ENCODE peak calls at places on chromosomes 16 and 17, in nine cellular contexts. V is ascending aorta, B is upper lobe of right lung, K is lower lobe of right lung, C is foreskin fibroblast, X is GM23338, Q is heart right ventricle, T is astrocyte of the cerebellum, U is esophagus squamous epithelium. A is an unnamed sample.

GRCh38 chr16:84924339-84925091 is 86.8 kb downstream of the ZDHHC7 start:
- DNase-seq in T (no peak), V (no peak), X (peak; percentile 38), C (no peak), K (no peak), Q (peak; percentile 74), U (no peak), B (no peak), A (no peak)

GRCh38 chr17:66420961-66421371 is 118.6 kb downstream of the PRKCA start:
- DNase-seq in C (peak; percentile 30), U (no peak), X (no peak), Q (no peak), V (no peak), K (no peak), T (no peak), B (no peak), A (peak; percentile 42)

GRCh38 chr17:38861399-38861843 is 7.9 kb upstream of the RPL23 start:
- DNase-seq in B (no peak), K (no peak), T (no peak), Q (no peak), U (no peak), V (no peak), C (no peak), X (peak; percentile 67), A (no peak)

GRCh38 chr16:87051526-87052320 is 265.5 kb downstream of the C16orf95 start:
- DNase-seq in C (no peak), T (no peak), V (no peak), U (no peak), X (no peak), K (no peak), Q (no peak), B (no peak), A (no peak)

GRCh38 chr17:35051579-35052239 is 11.8 kb downstream of the RFFL start:
- DNase-seq in C (no peak), V (no peak), B (no peak), Q (no peak), K (no peak), X (no peak), U (no peak), T (peak; percentile 75), A (peak; percentile 34)

GRCh38 chr17:82081966-82082365 is 16.1 kb downstream of the FASN start:
- DNase-seq in Q (no peak), T (no peak), B (no peak), C (no peak), X (no peak), V (no peak), K (no peak), U (no peak), A (no peak)

GRCh38 chr17:17355426-17355825 is 52.3 kb downstream of the NT5M start:
- DNase-seq in T (no peak), Q (no peak), B (peak; percentile 46), U (no peak), V (no peak), K (no peak), X (no peak), C (no peak), A (peak; percentile 26)

GRCh38 chr17:42275527-42276358 is 448 bp downstream of the STAT5B start:
- DNase-seq in B (no peak), T (no peak), Q (no peak), V (no peak), U (no peak), X (peak; percentile 58), K (no peak), C (no peak), A (peak; percentile 50)

GRCh38 chr17:4199818-4200402 is 56.9 kb downstream of the CYB5D2 start:
- DNase-seq in K (no peak), C (no peak), X (peak; percentile 84), V (no peak), B (no peak), Q (no peak), U (no peak), T (peak; percentile 36), A (peak; percentile 80)

GRCh38 chr16:30121741-30122620 is 1.0 kb downstream of the MAPK3 start:
- DNase-seq in K (peak; percentile 64), U (no peak), Q (peak; percentile 87), X (no peak), V (peak; percentile 32), T (no peak), C (no peak), B (peak; percentile 67), A (no peak)

GRCh38 chr17:10262451-10262850 is 64.0 kb upstream of the GAS7 start:
- DNase-seq in K (no peak), X (no peak), U (no peak), B (no peak), V (no peak), Q (no peak), C (no peak), T (no peak), A (no peak)

GRCh38 chr17:74274060-74274702 is at the start of gene DNAI2:
- DNase-seq in U (no peak), C (no peak), X (peak; percentile 79), B (no peak), Q (peak; percentile 38), K (peak; percentile 58), V (no peak), T (no peak), A (peak; percentile 50)

GRCh38 chr17:20210180-20210579 is 201.0 kb downstream of the SPECC1 start:
- DNase-seq in U (no peak), V (no peak), X (no peak), C (no peak), Q (no peak), B (no peak), K (no peak), T (no peak), A (no peak)

GRCh38 chr17:68706351-68706750 is 105.2 kb upstream of the FAM20A start:
- DNase-seq in Q (no peak), U (no peak), T (no peak), K (no peak), X (no peak), V (no peak), B (no peak), C (no peak), A (no peak)

DNA sequence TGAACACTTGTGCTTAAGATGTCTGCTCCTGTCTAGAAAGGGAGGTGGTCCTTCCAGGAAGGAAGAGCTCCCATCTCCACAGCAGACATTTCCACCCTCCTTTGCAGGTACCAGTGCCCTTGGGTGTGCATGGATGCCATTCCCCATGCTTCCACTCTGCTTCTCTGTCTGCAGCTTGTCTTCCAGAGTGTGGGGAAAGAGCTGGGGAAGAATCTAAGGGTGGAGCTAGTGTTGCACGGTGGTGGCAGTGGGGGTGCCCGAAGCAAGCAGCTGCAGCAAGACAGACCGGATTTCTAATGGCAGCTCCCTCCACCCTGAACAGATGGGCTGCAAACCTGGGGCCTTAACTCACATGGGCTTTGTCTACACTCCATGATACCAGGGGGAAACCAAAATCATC is 22.6 kb upstream of the HOXB13 start:
- DNase-seq in U (no peak), K (no peak), V (no peak), X (no peak), T (no peak), Q (no peak), C (no peak), B (no peak), A (no peak)
- TF ChIP-seq CTCF in U (no peak), K (no peak), V (no peak), X (no peak), T (no peak), Q (no peak), C (no peak), B (no peak), A (no peak)

GRCh38 chr16:20399185-20399584 is 5.4 kb downstream of the PDILT start:
- DNase-seq in C (no peak), B (no peak), K (no peak), T (no peak), U (no peak), Q (no peak), V (no peak), X (no peak), A (no peak)

GRCh38 chr16:20401066-20401465 is 3.5 kb downstream of the PDILT start:
- DNase-seq in B (no peak), Q (no peak), X (no peak), K (no peak), U (no peak), V (no peak), C (no peak), T (no peak), A (no peak)

GRCh38 chr16:20402651-20403050 is 1.9 kb downstream of the PDILT start:
- DNase-seq in Q (no peak), U (no peak), B (no peak), C (no peak), K (no peak), X (no peak), V (no peak), T (no peak), A (no peak)

GRCh38 chr16:20398603-20399002 is 5.9 kb downstream of the PDILT start:
- DNase-seq in V (no peak), X (no peak), C (no peak), T (no peak), U (no peak), K (no peak), Q (no peak), B (no peak), A (no peak)

GRCh38 chr16:20401475-20402016 is 3.0 kb downstream of the PDILT start:
- DNase-seq in K (no peak), U (no peak), V (no peak), B (no peak), T (no peak), Q (no peak), X (peak; percentile 6), C (no peak), A (no peak)
- TF ChIP-seq CTCF in K (no peak), U (no peak), V (no peak), B (no peak), T (no peak), Q (no peak), X (no peak), C (no peak), A (no peak)

GRCh38 chr16:28879841-28880588 is 1.7 kb downstream of the ATP2A1 start:
- DNase-seq in U (peak; percentile 21), T (peak; percentile 35), C (peak; percentile 84), Q (peak; percentile 89), B (peak; percentile 93), V (peak; percentile 52), X (peak; percentile 93), K (peak; percentile 88), A (peak; percentile 99)
- TF ChIP-seq CTCF in U (no peak), T (no peak), C (no peak), Q (no peak), B (no peak), V (no peak), X (no peak), K (no peak), A (no peak)

DNA sequence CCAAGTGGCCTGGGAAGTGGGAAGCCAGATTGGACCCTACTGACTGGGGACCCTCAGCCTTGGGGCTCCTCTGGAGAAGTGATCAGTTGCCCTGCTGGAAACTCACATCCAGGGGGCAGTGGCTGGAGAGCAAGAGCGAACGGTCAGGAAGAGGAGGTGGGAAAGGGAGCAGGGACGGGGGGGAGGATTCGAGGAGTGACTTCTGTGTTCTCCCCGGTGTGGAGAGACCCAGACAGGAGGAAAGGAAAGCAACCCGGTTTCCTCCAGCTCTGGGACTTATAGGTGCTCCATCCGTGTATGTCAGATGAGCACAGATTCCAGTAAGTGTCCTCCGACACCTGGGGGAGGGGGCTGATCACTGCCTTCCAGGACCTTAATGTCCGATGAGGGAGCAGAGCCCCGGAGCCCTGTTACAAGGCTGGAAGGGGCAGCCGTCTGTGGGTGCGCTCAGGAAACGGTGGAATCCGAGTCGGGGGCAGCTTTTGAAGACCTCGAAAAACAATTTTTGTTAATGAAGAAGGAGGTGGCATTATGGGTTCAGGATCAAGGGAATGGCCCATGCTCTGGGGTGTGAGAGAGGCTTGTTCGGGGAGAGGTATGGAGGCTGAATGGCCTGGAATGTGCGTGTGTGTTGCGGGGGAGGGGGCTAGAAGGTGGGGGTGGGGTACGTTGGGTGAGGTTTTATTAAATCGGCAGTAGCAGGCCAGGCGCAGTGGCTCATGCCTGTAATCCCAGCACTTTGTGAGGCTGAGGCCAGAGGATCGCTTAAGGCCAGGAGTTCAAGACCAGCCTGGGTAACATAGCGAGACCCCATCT is 34.8 kb upstream of the NDRG4 start:
- DNase-seq in U (no peak), B (no peak), C (no peak), X (peak; percentile 80), K (no peak), V (no peak), Q (peak; percentile 59), T (no peak), A (no peak)
- TF ChIP-seq CTCF in U (no peak), B (peak; percentile 12), C (no peak), X (peak; percentile 54), K (peak; percentile 12), V (no peak), Q (no peak), T (peak; percentile 40), A (no peak)

A was measured in GM13976.